ENCODE peak calls at places on chromosome 22, in five cellular contexts. One of them, this sample, is unnamed. For H3K79me1, the result is how much of the 10 kb centered on the place peaks cover.

GRCh38 chr22:30947163-30947820 is 21.3 kb downstream of the MORC2 start:
- DNase-seq in H9: no peak
- DNase-seq in trophoblast cell: no peak
- DNase-seq in mesenchymal stem cell: no peak
- DNase-seq in IMR-90: no peak
- DNase-seq in this sample: peak

GRCh38 chr22:38135133-38135706 is 24.7 kb upstream of the BAIAP2L2 start:
- DNase-seq in mesenchymal stem cell: peak
- DNase-seq in IMR-90: peak
- DNase-seq in trophoblast cell: peak
- DNase-seq in H9: no peak
- DNase-seq in this sample: no peak

GRCh38 chr22:19179472-19180048 is 1.0 kb upstream of the SLC25A1 start:
- DNase-seq in IMR-90: peak
- DNase-seq in H9: peak
- DNase-seq in trophoblast cell: peak
- DNase-seq in mesenchymal stem cell: peak
- DNase-seq in this sample: peak

GRCh38 chr22:42388130-42388797 is 43.9 kb downstream of the NFAM1 start:
- DNase-seq in mesenchymal stem cell: no peak
- DNase-seq in trophoblast cell: no peak
- DNase-seq in H9: no peak
- DNase-seq in IMR-90: peak
- DNase-seq in this sample: no peak

GRCh38 chr22:44311855-44312170 is 938 bp downstream of the SHISAL1 start:
- DNase-seq in IMR-90: peak
- DNase-seq in trophoblast cell: no peak
- DNase-seq in H9: no peak
- DNase-seq in mesenchymal stem cell: peak
- DNase-seq in this sample: no peak

GRCh38 chr22:26777402-26777801 is 120.0 kb downstream of the MIAT start:
- DNase-seq in H9: peak
- DNase-seq in mesenchymal stem cell: peak
- DNase-seq in IMR-90: peak
- DNase-seq in trophoblast cell: no peak
- DNase-seq in this sample: no peak

GRCh38 chr22:19859861-19860510 is 5.3 kb upstream of the GNB1L start:
- DNase-seq in mesenchymal stem cell: no peak
- DNase-seq in H9: no peak
- DNase-seq in IMR-90: no peak
- DNase-seq in trophoblast cell: no peak
- DNase-seq in this sample: no peak

GRCh38 chr22:17120711-17121234 is 387 bp downstream of the TMEM121B start:
- DNase-seq in mesenchymal stem cell: no peak
- DNase-seq in trophoblast cell: no peak
- DNase-seq in H9: no peak
- DNase-seq in IMR-90: no peak
- DNase-seq in this sample: peak

GRCh38 chr22:47205081-47205491 is 442.6 kb downstream of the TBC1D22A start:
- DNase-seq in H9: no peak
- DNase-seq in trophoblast cell: no peak
- DNase-seq in IMR-90: no peak
- DNase-seq in mesenchymal stem cell: no peak
- DNase-seq in this sample: no peak

GRCh38 chr22:44180706-44181032 is at the start of gene PARVG:
- DNase-seq in IMR-90: no peak
- DNase-seq in trophoblast cell: no peak
- DNase-seq in mesenchymal stem cell: no peak
- DNase-seq in H9: peak
- DNase-seq in this sample: no peak

GRCh38 chr22:37089451-37089850 is 20.1 kb downstream of the TMPRSS6 start:
- DNase-seq in IMR-90: peak
- DNase-seq in trophoblast cell: no peak
- DNase-seq in mesenchymal stem cell: no peak
- DNase-seq in H9: no peak
- DNase-seq in this sample: no peak

GRCh38 chr22:28031383-28031922 is 112.4 kb upstream of the PITPNB start:
- DNase-seq in H9: no peak
- DNase-seq in IMR-90: no peak
- DNase-seq in mesenchymal stem cell: no peak
- DNase-seq in trophoblast cell: no peak
- DNase-seq in this sample: no peak

GRCh38 chr22:39177791-39178190 is 25.3 kb upstream of the CBX7 start:
- DNase-seq in trophoblast cell: no peak
- DNase-seq in H9: no peak
- DNase-seq in IMR-90: no peak
- DNase-seq in mesenchymal stem cell: no peak
- DNase-seq in this sample: no peak

GRCh38 chr22:36999463-36999862 is 19.8 kb downstream of the TST start:
- DNase-seq in IMR-90: no peak
- DNase-seq in trophoblast cell: no peak
- DNase-seq in mesenchymal stem cell: no peak
- DNase-seq in H9: peak
- DNase-seq in this sample: no peak

GRCh38 chr22:29253561-29254282 is 14.1 kb downstream of the RHBDD3 start:
- DNase-seq in IMR-90: no peak
- DNase-seq in H9: no peak
- DNase-seq in mesenchymal stem cell: no peak
- DNase-seq in trophoblast cell: no peak
- DNase-seq in this sample: no peak

GRCh38 chr22:43563571-43563970 is 151.8 kb downstream of the MPPED1 start:
- DNase-seq in H9: no peak
- DNase-seq in trophoblast cell: no peak
- DNase-seq in mesenchymal stem cell: no peak
- DNase-seq in IMR-90: no peak
- DNase-seq in this sample: no peak

GRCh38 chr22:47794851-47795250 is 1032.4 kb downstream of the TBC1D22A start:
- DNase-seq in trophoblast cell: peak
- DNase-seq in H9: no peak
- DNase-seq in mesenchymal stem cell: no peak
- DNase-seq in IMR-90: no peak
- DNase-seq in this sample: no peak

GRCh38 chr22:27651486-27651885 is 150.1 kb downstream of the MN1 start:
- DNase-seq in H9: no peak
- DNase-seq in mesenchymal stem cell: no peak
- DNase-seq in trophoblast cell: no peak
- DNase-seq in IMR-90: no peak
- DNase-seq in this sample: no peak

GRCh38 chr22:21592422-21592821 is 24.9 kb downstream of the UBE2L3 start:
- DNase-seq in IMR-90: no peak
- DNase-seq in trophoblast cell: no peak
- DNase-seq in H9: no peak
- DNase-seq in mesenchymal stem cell: no peak
- DNase-seq in this sample: no peak
- H3K79me1 ChIP-seq in IMR-90: under half
- H3K79me1 ChIP-seq in trophoblast cell: under half
- H3K79me1 ChIP-seq in H9: under half
- H3K79me1 ChIP-seq in mesenchymal stem cell: under half
- H3K79me1 ChIP-seq in this sample: under half

GRCh38 chr22:45996241-45997076 is 19.5 kb upstream of the WNT7B start:
- DNase-seq in IMR-90: peak
- DNase-seq in H9: no peak
- DNase-seq in mesenchymal stem cell: peak
- DNase-seq in trophoblast cell: peak
- DNase-seq in this sample: no peak
- H4K91ac ChIP-seq in IMR-90: peak
- H4K91ac ChIP-seq in H9: no peak
- H4K91ac ChIP-seq in mesenchymal stem cell: peak
- H4K91ac ChIP-seq in trophoblast cell: no peak
- H4K91ac ChIP-seq in this sample: no peak

GRCh38 chr22:50398698-50399648 is 55.8 kb downstream of the PPP6R2 start:
- DNase-seq in trophoblast cell: no peak
- DNase-seq in IMR-90: no peak
- DNase-seq in H9: no peak
- DNase-seq in mesenchymal stem cell: peak
- DNase-seq in this sample: no peak
- H3K27ac ChIP-seq in trophoblast cell: no peak
- H3K27ac ChIP-seq in IMR-90: peak
- H3K27ac ChIP-seq in H9: no peak
- H3K27ac ChIP-seq in mesenchymal stem cell: peak
- H3K27ac ChIP-seq in this sample: no peak

GRCh38 chr22:23215294-23216204 is 35.2 kb downstream of the BCR start:
- DNase-seq in mesenchymal stem cell: no peak
- DNase-seq in trophoblast cell: peak
- DNase-seq in H9: no peak
- DNase-seq in IMR-90: peak
- DNase-seq in this sample: no peak
- H3K79me1 ChIP-seq in mesenchymal stem cell: under half
- H3K79me1 ChIP-seq in trophoblast cell: under half
- H3K79me1 ChIP-seq in H9: under half
- H3K79me1 ChIP-seq in IMR-90: under half
- H3K79me1 ChIP-seq in this sample: under half

GRCh38 chr22:50610581-50610980 is 10.0 kb downstream of the MAPK8IP2 start:
- DNase-seq in IMR-90: no peak
- DNase-seq in H9: no peak
- DNase-seq in trophoblast cell: no peak
- DNase-seq in mesenchymal stem cell: no peak
- DNase-seq in this sample: no peak
- H4K91ac ChIP-seq in IMR-90: no peak
- H4K91ac ChIP-seq in H9: no peak
- H4K91ac ChIP-seq in trophoblast cell: no peak
- H4K91ac ChIP-seq in mesenchymal stem cell: no peak
- H4K91ac ChIP-seq in this sample: no peak

GRCh38 chr22:32606181-32606580 is 131.6 kb downstream of the FBXO7 start:
- DNase-seq in trophoblast cell: peak
- DNase-seq in IMR-90: no peak
- DNase-seq in mesenchymal stem cell: no peak
- DNase-seq in H9: no peak
- DNase-seq in this sample: no peak

GRCh38 chr22:32607086-32607485 is 132.5 kb downstream of the FBXO7 start:
- DNase-seq in H9: no peak
- DNase-seq in mesenchymal stem cell: peak
- DNase-seq in IMR-90: no peak
- DNase-seq in trophoblast cell: peak
- DNase-seq in this sample: no peak

GRCh38 chr22:32605576-32605975 is 131.0 kb downstream of the FBXO7 start:
- DNase-seq in trophoblast cell: no peak
- DNase-seq in H9: no peak
- DNase-seq in mesenchymal stem cell: no peak
- DNase-seq in IMR-90: no peak
- DNase-seq in this sample: no peak

GRCh38 chr22:32602154-32602553 is 127.5 kb downstream of the FBXO7 start:
- DNase-seq in IMR-90: no peak
- DNase-seq in H9: no peak
- DNase-seq in mesenchymal stem cell: no peak
- DNase-seq in trophoblast cell: no peak
- DNase-seq in this sample: no peak

GRCh38 chr22:32603651-32604540 is 129.3 kb downstream of the FBXO7 start:
- DNase-seq in mesenchymal stem cell: no peak
- DNase-seq in IMR-90: no peak
- DNase-seq in H9: no peak
- DNase-seq in trophoblast cell: peak
- DNase-seq in this sample: no peak
- H3K27ac ChIP-seq in mesenchymal stem cell: no peak
- H3K27ac ChIP-seq in IMR-90: no peak
- H3K27ac ChIP-seq in H9: no peak
- H3K27ac ChIP-seq in trophoblast cell: no peak
- H3K27ac ChIP-seq in this sample: peak

GRCh38 chr22:23218867-23219251 is 38.5 kb downstream of the BCR start:
- DNase-seq in IMR-90: peak
- DNase-seq in H9: peak
- DNase-seq in mesenchymal stem cell: peak
- DNase-seq in trophoblast cell: no peak
- DNase-seq in this sample: no peak

GRCh38 chr22:23219317-23219716 is 39.0 kb downstream of the BCR start:
- DNase-seq in H9: no peak
- DNase-seq in mesenchymal stem cell: no peak
- DNase-seq in trophoblast cell: no peak
- DNase-seq in IMR-90: no peak
- DNase-seq in this sample: no peak

GRCh38 chr22:23216331-23217170 is 36.2 kb downstream of the BCR start:
- DNase-seq in IMR-90: no peak
- DNase-seq in H9: no peak
- DNase-seq in mesenchymal stem cell: no peak
- DNase-seq in trophoblast cell: no peak
- DNase-seq in this sample: no peak

GRCh38 chr22:23218053-23218866 is 38.0 kb downstream of the BCR start:
- DNase-seq in trophoblast cell: no peak
- DNase-seq in H9: no peak
- DNase-seq in IMR-90: no peak
- DNase-seq in mesenchymal stem cell: no peak
- DNase-seq in this sample: no peak

GRCh38 chr22:23217171-23218052 is 37.1 kb downstream of the BCR start:
- DNase-seq in trophoblast cell: peak
- DNase-seq in mesenchymal stem cell: peak
- DNase-seq in H9: no peak
- DNase-seq in IMR-90: no peak
- DNase-seq in this sample: no peak
- H3K79me1 ChIP-seq in trophoblast cell: under half
- H3K79me1 ChIP-seq in mesenchymal stem cell: under half
- H3K79me1 ChIP-seq in H9: under half
- H3K79me1 ChIP-seq in IMR-90: half or more
- H3K79me1 ChIP-seq in this sample: under half

GRCh38 chr22:25542720-25543402 is 21.6 kb upstream of the GRK3 start:
- DNase-seq in trophoblast cell: peak
- DNase-seq in IMR-90: no peak
- DNase-seq in mesenchymal stem cell: no peak
- DNase-seq in H9: no peak
- DNase-seq in this sample: no peak
- H4K91ac ChIP-seq in trophoblast cell: no peak
- H4K91ac ChIP-seq in IMR-90: no peak
- H4K91ac ChIP-seq in mesenchymal stem cell: no peak
- H4K91ac ChIP-seq in H9: no peak
- H4K91ac ChIP-seq in this sample: no peak

This sample was measured in neuronal stem cell.